ENCODE peak calls at places on chromosomes 3 and 15, in seven cellular contexts. S, H, G, P, U, J and T are unnamed samples.

GRCh38 chr3:122271246-122271898 is 53.7 kb upstream of the CSTA start:
- DNase-seq in S (no peak), G (no peak), J (no peak), U (no peak), P (no peak), H (no peak), T (no peak)

GRCh38 chr15:50774450-50774849 is 8.9 kb upstream of the SPPL2A start:
- DNase-seq in U (no peak), S (no peak), P (peak), G (peak), J (no peak), H (no peak), T (no peak)

GRCh38 chr15:75723847-75724660 is 11.4 kb upstream of the CSPG4 start:
- DNase-seq in G (peak), H (peak), S (peak), U (no peak), P (peak), J (peak), T (no peak)

GRCh38 chr3:100210777-100211145 is 50.0 kb upstream of the TBC1D23 start:
- DNase-seq in J (no peak), S (peak), H (peak), G (peak), U (no peak), P (peak), T (no peak)

GRCh38 chr3:9316881-9317341 is 45.9 kb upstream of the THUMPD3 start:
- DNase-seq in P (no peak), S (peak), H (peak), G (peak), J (peak), U (no peak), T (no peak)

GRCh38 chr15:41918506-41919126 is 24.8 kb upstream of the SPTBN5 start:
- DNase-seq in U (no peak), H (no peak), J (no peak), P (no peak), S (no peak), G (no peak), T (no peak)

GRCh38 chr3:183114779-183115178 is 15.5 kb upstream of the MCCC1 start:
- DNase-seq in S (peak), P (no peak), H (no peak), J (peak), U (no peak), G (no peak), T (no peak)

GRCh38 chr3:66722675-66723074 is 221.9 kb upstream of the LRIG1 start:
- DNase-seq in J (no peak), P (no peak), U (no peak), H (peak), S (no peak), G (no peak), T (no peak)

GRCh38 chr3:107432013-107432515 is 54.8 kb downstream of the CCDC54 start:
- DNase-seq in U (no peak), P (no peak), G (peak), S (peak), J (peak), H (peak), T (no peak)

GRCh38 chr3:85476891-85477495 is 518.2 kb downstream of the CADM2 start:
- DNase-seq in S (no peak), H (no peak), P (no peak), J (no peak), U (no peak), G (no peak), T (no peak)

GRCh38 chr3:155553800-155554199 is 191.1 kb downstream of the PLCH1 start:
- DNase-seq in H (no peak), S (no peak), J (no peak), U (peak), G (no peak), P (no peak), T (no peak)

GRCh38 chr3:194137314-194138097 is 1.6 kb downstream of the HES1 start:
- DNase-seq in H (peak), J (peak), G (peak), S (peak), U (peak), P (peak), T (no peak)

GRCh38 chr3:22495241-22495640 is 707.9 kb upstream of the UBE2E2 start:
- DNase-seq in U (no peak), H (no peak), S (peak), G (no peak), J (no peak), P (no peak), T (no peak)

GRCh38 chr3:46848271-46849097 is 14.8 kb downstream of the MYL3 start:
- DNase-seq in S (peak), U (peak), J (peak), P (no peak), G (peak), H (peak), T (no peak)

GRCh38 chr3:23942546-23942945 is 2.5 kb upstream of the NR1D2 start:
- DNase-seq in P (no peak), U (no peak), S (no peak), J (no peak), G (no peak), H (no peak), T (no peak)

GRCh38 chr3:37709946-37710345 is 151.7 kb upstream of the CTDSPL start:
- DNase-seq in P (no peak), S (no peak), H (no peak), G (no peak), J (no peak), U (no peak), T (no peak)

GRCh38 chr3:140585828-140586227 is 92.0 kb upstream of the TRIM42 start:
- DNase-seq in U (no peak), J (no peak), P (no peak), G (no peak), S (no peak), H (peak), T (no peak)

GRCh38 chr3:99325407-99325806 is 313.0 kb upstream of the COL8A1 start:
- DNase-seq in G (no peak), J (no peak), P (no peak), S (no peak), H (peak), U (no peak), T (no peak)

GRCh38 chr15:90539789-90540188 is 10.1 kb downstream of the CRTC3 start:
- DNase-seq in H (no peak), P (no peak), J (no peak), S (no peak), U (no peak), G (no peak), T (no peak)

GRCh38 chr15:60679256-60679655 is 200.3 kb upstream of the ICE2 start:
- DNase-seq in S (no peak), J (no peak), U (no peak), P (no peak), H (peak), G (no peak), T (no peak)

GRCh38 chr15:89803941-89804800 is 10.5 kb downstream of the ANPEP start:
- DNase-seq in U (no peak), J (no peak), H (no peak), P (no peak), G (no peak), S (no peak), T (no peak)

GRCh38 chr3:180631317-180631716 is 29.4 kb downstream of the TTC14 start:
- DNase-seq in U (no peak), P (no peak), J (no peak), G (no peak), H (peak), S (peak), T (no peak)

GRCh38 chr15:41603941-41604660 is 45.1 kb downstream of the TYRO3 start:
- DNase-seq in U (peak), J (peak), S (peak), G (peak), P (peak), H (peak), T (peak)

GRCh38 chr15:57686657-57687056 is 19.9 kb upstream of the POLR2M start:
- DNase-seq in P (no peak), G (no peak), S (no peak), H (no peak), U (no peak), J (no peak), T (no peak)

GRCh38 chr3:58059349-58060321 is 51.4 kb downstream of the FLNB start:
- DNase-seq in S (no peak), G (peak), P (no peak), U (no peak), J (no peak), H (peak), T (no peak)

GRCh38 chr3:160981217-160981938 is 123.8 kb downstream of the B3GALNT1 start:
- DNase-seq in G (no peak), J (no peak), H (no peak), P (no peak), S (no peak), U (peak), T (no peak)

GRCh38 chr15:31554261-31554660 is 227.6 kb downstream of the KLF13 start:
- DNase-seq in P (no peak), G (no peak), H (peak), J (no peak), U (no peak), S (no peak), T (no peak)

GRCh38 chr3:192273611-192274010 is 453.7 kb downstream of the FGF12 start:
- DNase-seq in S (peak), G (no peak), P (no peak), J (no peak), U (no peak), H (no peak), T (no peak)

GRCh38 chr3:160649596-160649995 is 27.4 kb upstream of the ARL14 start:
- DNase-seq in S (no peak), H (peak), J (no peak), P (no peak), U (no peak), G (no peak), T (no peak)

GRCh38 chr3:177598110-177598833 is 401.0 kb upstream of the TBL1XR1 start:
- DNase-seq in G (no peak), J (no peak), S (no peak), P (no peak), H (no peak), U (no peak), T (no peak)

GRCh38 chr3:13012228-13012691 is 61.0 kb downstream of the IQSEC1 start:
- DNase-seq in U (peak), S (no peak), G (no peak), J (no peak), H (peak), P (peak), T (no peak)

GRCh38 chr3:13013151-13013561 is 60.1 kb downstream of the IQSEC1 start:
- DNase-seq in U (no peak), J (no peak), S (no peak), G (no peak), P (peak), H (no peak), T (no peak)

GRCh38 chr3:13009946-13010315 is 63.3 kb downstream of the IQSEC1 start:
- DNase-seq in G (no peak), U (no peak), P (peak), J (no peak), H (no peak), S (no peak), T (no peak)

GRCh38 chr3:13010770-13011169 is 62.5 kb downstream of the IQSEC1 start:
- DNase-seq in P (no peak), S (no peak), H (no peak), J (no peak), U (peak), G (no peak), T (no peak)

DNA sequence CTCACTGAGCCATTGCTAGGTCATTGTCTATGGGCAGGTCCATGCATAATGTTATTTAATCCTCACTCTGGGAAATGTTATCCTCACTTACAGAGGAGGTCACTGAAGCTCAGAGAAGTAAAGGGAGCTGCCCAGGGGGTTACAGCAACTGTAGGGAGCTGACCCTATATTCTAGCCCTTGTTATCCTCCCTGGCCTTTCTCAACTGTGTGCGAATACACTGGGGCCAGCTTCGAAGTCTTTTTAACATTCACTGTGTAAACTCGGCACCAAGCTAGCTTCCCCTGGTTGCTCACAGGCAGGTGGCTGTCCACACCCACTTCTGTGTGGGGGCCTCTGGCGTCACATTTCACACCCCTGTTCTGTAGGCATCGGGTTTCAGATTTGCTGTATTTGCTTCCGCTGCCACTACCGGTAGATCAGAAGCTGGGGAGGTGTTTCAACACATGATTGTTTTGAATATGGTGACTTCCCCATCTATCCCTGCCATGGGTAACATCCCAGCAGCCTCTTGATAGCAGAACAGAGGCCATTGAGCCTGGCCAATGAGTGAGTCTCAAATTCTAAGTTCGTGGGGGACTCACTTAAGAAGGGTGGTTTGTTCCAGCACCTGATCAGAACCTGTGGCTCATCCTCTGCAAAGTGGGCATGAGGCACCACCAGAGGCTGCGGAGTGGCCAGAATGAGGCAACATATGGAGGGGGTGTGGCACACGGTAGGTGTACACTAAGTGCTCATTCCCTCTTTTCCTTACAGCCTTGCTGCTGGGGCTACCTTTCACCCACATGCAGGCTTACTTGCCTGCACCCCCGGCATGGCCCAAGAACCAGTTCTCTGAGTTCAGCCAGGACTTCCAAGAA is 61.6 kb downstream of the IQSEC1 start:
- DNase-seq in H (no peak), S (peak), P (peak), G (no peak), U (peak), J (peak), T (no peak)
- TF ChIP-seq EZH2phosphoT487 in H (no peak), S (no peak), P (no peak), G (no peak), U (no peak), J (no peak), T (no peak)

DNA sequence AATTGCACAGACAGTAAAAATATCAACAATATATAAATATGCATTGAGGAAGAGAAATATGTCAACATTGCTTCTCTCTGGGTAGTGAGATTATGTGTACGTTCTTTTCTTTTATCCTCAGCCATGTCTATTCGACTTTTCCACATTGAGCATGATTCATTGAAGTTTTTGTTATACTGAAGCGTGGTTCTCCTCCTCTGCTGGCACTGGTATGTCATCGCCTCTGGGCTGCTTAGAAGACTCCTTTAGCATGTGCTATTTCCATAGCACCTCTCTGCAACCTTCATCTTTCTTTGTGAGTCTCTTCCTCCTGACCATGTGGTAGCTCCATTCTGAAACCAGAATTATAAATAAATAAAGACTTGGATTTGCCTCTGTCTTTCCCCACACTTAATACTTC is 65.8 kb upstream of the AKAP13 start:
- DNase-seq in J (no peak), S (no peak), U (no peak), P (no peak), G (no peak), H (peak), T (no peak)
- TF ChIP-seq EZH2phosphoT487 in J (no peak), S (no peak), U (no peak), P (no peak), G (no peak), H (no peak), T (no peak)

GRCh38 chr3:126313580-126314304 is 43.5 kb downstream of the KLF15 start:
- DNase-seq in J (no peak), U (no peak), S (no peak), G (no peak), H (no peak), P (no peak), T (no peak)

GRCh38 chr3:126315083-126315658 is 42.0 kb downstream of the KLF15 start:
- DNase-seq in U (no peak), G (no peak), S (no peak), H (no peak), P (no peak), J (no peak), T (no peak)

GRCh38 chr3:126315916-126316514 is 41.2 kb downstream of the KLF15 start:
- DNase-seq in H (no peak), U (no peak), G (no peak), P (no peak), J (no peak), S (no peak), T (no peak)

GRCh38 chr3:126313166-126313565 is 44.0 kb downstream of the KLF15 start:
- DNase-seq in P (no peak), H (peak), S (no peak), G (no peak), U (no peak), J (no peak), T (no peak)

DNA sequence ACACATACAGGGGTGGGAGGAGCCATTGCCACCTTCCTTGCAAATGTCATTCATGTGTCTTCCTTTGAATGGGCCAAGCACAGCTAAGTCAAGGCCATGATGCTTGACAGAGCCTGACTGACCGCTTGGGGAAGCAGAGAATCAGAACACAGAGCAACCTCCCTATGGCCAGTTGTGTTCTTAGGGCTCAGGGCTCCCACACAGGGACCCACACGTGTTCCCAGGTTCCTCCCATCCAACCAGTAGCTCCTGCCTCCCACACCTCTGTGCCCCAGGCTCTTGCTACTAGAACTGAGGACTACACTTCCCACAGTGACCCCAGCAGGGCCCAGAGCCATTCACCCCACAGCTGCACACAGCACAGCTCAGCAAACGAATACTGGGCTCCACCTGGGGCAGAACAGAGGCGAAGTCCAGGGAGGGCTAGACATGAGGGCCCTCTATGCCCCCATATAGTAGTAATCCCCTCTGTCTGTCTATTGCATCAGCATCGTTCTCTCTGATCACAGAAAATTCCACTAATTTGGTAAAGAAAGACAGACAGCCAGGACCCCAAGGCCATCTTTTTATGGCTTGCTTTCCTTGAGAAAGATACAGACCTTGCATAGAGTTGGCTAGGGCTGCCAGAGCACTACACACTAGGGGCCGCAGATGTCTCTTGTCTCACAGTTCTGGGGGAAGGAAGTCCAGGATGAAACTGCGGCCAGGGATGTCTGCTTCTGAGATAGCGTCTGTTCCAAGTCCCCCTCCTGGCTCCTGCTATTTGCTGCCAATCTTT is 42.7 kb downstream of the KLF15 start:
- DNase-seq in S (no peak), J (no peak), U (no peak), H (no peak), P (no peak), G (no peak), T (no peak)
- TF ChIP-seq EZH2phosphoT487 in S (no peak), J (no peak), U (no peak), H (no peak), P (no peak), G (no peak), T (no peak)

GRCh38 chr3:127604035-127604434 is 5.8 kb downstream of the MCM2 start:
- DNase-seq in H (no peak), S (no peak), G (no peak), P (no peak), U (no peak), J (no peak), T (no peak)

GRCh38 chr3:127597020-127597771 is 1.0 kb upstream of the MCM2 start:
- DNase-seq in H (no peak), S (no peak), J (no peak), G (no peak), U (peak), P (no peak), T (no peak)

GRCh38 chr3:127600749-127601456 is 2.7 kb downstream of the MCM2 start:
- DNase-seq in P (no peak), U (no peak), H (no peak), S (no peak), G (no peak), J (no peak), T (no peak)

GRCh38 chr3:127595303-127595702 is 2.9 kb upstream of the MCM2 start:
- DNase-seq in H (no peak), S (no peak), G (no peak), J (no peak), P (no peak), U (no peak), T (no peak)

GRCh38 chr3:127598841-127599570 is 795 bp downstream of the MCM2 start:
- DNase-seq in J (no peak), G (no peak), S (no peak), H (no peak), P (no peak), U (peak), T (no peak)
- TF ChIP-seq EZH2phosphoT487 in J (no peak), G (no peak), S (no peak), H (no peak), P (no peak), U (no peak), T (no peak)

DNA sequence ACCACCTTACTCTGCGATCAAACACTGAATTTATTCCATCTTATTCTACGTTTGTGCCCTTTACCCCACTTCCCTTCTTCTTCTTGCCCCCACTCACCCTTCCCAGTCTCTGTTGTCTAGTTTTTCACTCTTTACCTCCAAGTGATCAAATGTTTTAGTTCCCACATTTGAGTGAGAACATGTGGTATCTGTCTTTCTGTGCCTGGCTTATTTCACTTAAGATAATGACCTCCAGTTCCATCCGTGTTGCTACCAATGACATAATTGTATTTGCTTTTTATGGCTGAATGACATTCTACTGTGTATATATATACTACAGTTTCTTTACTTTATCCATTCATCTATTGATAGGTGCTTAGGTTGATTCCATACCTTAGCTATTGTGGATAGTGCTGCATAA is 78.8 kb downstream of the PDCD6IP start:
- DNase-seq in U (no peak), G (no peak), P (no peak), J (no peak), H (no peak), S (no peak), T (no peak)
- TF ChIP-seq EZH2phosphoT487 in U (no peak), G (no peak), P (no peak), J (no peak), H (no peak), S (no peak), T (no peak)